ENCODE peak calls at places on chromosomes 13 and 19, in six cellular contexts. One of them, this sample, is unnamed.

GRCh38 chr13:98496966-98497365 is 79.9 kb downstream of the STK24 start:
- DNase-seq in AG10803: no peak
- DNase-seq in activated CD8-positive, alpha-beta T cell treated with anti-CD3 and anti-CD28 coated beads for 36 hours: no peak
- DNase-seq in thoracic aorta: no peak
- DNase-seq in tibial nerve: no peak
- DNase-seq in HFFc6: no peak
- DNase-seq in this sample: no peak

GRCh38 chr13:62061751-62062150 is 646.1 kb upstream of the PCDH20 start:
- DNase-seq in thoracic aorta: no peak
- DNase-seq in tibial nerve: no peak
- DNase-seq in activated CD8-positive, alpha-beta T cell treated with anti-CD3 and anti-CD28 coated beads for 36 hours: no peak
- DNase-seq in AG10803: no peak
- DNase-seq in HFFc6: no peak
- DNase-seq in this sample: no peak

GRCh38 chr13:59279024-59279423 is 884.7 kb downstream of the DIAPH3 start:
- DNase-seq in thoracic aorta: no peak
- DNase-seq in activated CD8-positive, alpha-beta T cell treated with anti-CD3 and anti-CD28 coated beads for 36 hours: no peak
- DNase-seq in HFFc6: no peak
- DNase-seq in AG10803: no peak
- DNase-seq in tibial nerve: no peak
- DNase-seq in this sample: no peak

GRCh38 chr19:35332817-35333216 is 3.8 kb downstream of the CD22 start:
- DNase-seq in tibial nerve: no peak
- DNase-seq in AG10803: no peak
- DNase-seq in activated CD8-positive, alpha-beta T cell treated with anti-CD3 and anti-CD28 coated beads for 36 hours: peak
- DNase-seq in HFFc6: no peak
- DNase-seq in thoracic aorta: no peak
- DNase-seq in this sample: peak

GRCh38 chr13:32811297-32811800 is 204.9 kb upstream of the KL start:
- DNase-seq in tibial nerve: no peak
- DNase-seq in AG10803: peak
- DNase-seq in HFFc6: peak
- DNase-seq in activated CD8-positive, alpha-beta T cell treated with anti-CD3 and anti-CD28 coated beads for 36 hours: peak
- DNase-seq in thoracic aorta: no peak
- DNase-seq in this sample: no peak

GRCh38 chr13:21297452-21297851 is 121.0 kb downstream of the MRPL57 start:
- DNase-seq in activated CD8-positive, alpha-beta T cell treated with anti-CD3 and anti-CD28 coated beads for 36 hours: no peak
- DNase-seq in tibial nerve: no peak
- DNase-seq in HFFc6: no peak
- DNase-seq in thoracic aorta: no peak
- DNase-seq in AG10803: peak
- DNase-seq in this sample: peak

GRCh38 chr13:71759506-71760225 is 107.3 kb downstream of the DACH1 start:
- DNase-seq in HFFc6: no peak
- DNase-seq in tibial nerve: no peak
- DNase-seq in activated CD8-positive, alpha-beta T cell treated with anti-CD3 and anti-CD28 coated beads for 36 hours: no peak
- DNase-seq in thoracic aorta: no peak
- DNase-seq in AG10803: no peak
- DNase-seq in this sample: no peak

GRCh38 chr13:50127017-50127725 is 111.9 kb downstream of the KCNRG start:
- DNase-seq in AG10803: peak
- DNase-seq in HFFc6: peak
- DNase-seq in activated CD8-positive, alpha-beta T cell treated with anti-CD3 and anti-CD28 coated beads for 36 hours: peak
- DNase-seq in thoracic aorta: no peak
- DNase-seq in tibial nerve: peak
- DNase-seq in this sample: no peak

GRCh38 chr13:32381539-32381938 is 46.4 kb downstream of the N4BP2L1 start:
- DNase-seq in activated CD8-positive, alpha-beta T cell treated with anti-CD3 and anti-CD28 coated beads for 36 hours: peak
- DNase-seq in thoracic aorta: no peak
- DNase-seq in AG10803: peak
- DNase-seq in tibial nerve: no peak
- DNase-seq in HFFc6: peak
- DNase-seq in this sample: no peak

GRCh38 chr13:25775986-25776385 is 275.8 kb downstream of the SHISA2 start:
- DNase-seq in HFFc6: no peak
- DNase-seq in AG10803: no peak
- DNase-seq in thoracic aorta: no peak
- DNase-seq in activated CD8-positive, alpha-beta T cell treated with anti-CD3 and anti-CD28 coated beads for 36 hours: no peak
- DNase-seq in tibial nerve: no peak
- DNase-seq in this sample: no peak

GRCh38 chr19:39406656-39407393 is at the start of gene ZFP36:
- DNase-seq in thoracic aorta: peak
- DNase-seq in AG10803: peak
- DNase-seq in activated CD8-positive, alpha-beta T cell treated with anti-CD3 and anti-CD28 coated beads for 36 hours: peak
- DNase-seq in tibial nerve: peak
- DNase-seq in HFFc6: peak
- DNase-seq in this sample: peak

GRCh38 chr19:42422576-42423461 is 4.4 kb downstream of the LIPE start:
- DNase-seq in HFFc6: no peak
- DNase-seq in tibial nerve: no peak
- DNase-seq in AG10803: no peak
- DNase-seq in activated CD8-positive, alpha-beta T cell treated with anti-CD3 and anti-CD28 coated beads for 36 hours: peak
- DNase-seq in thoracic aorta: no peak
- DNase-seq in this sample: peak

GRCh38 chr13:60583196-60583908 is 186.3 kb downstream of the TDRD3 start:
- DNase-seq in AG10803: peak
- DNase-seq in HFFc6: peak
- DNase-seq in tibial nerve: peak
- DNase-seq in activated CD8-positive, alpha-beta T cell treated with anti-CD3 and anti-CD28 coated beads for 36 hours: no peak
- DNase-seq in thoracic aorta: no peak
- DNase-seq in this sample: no peak
- TF ChIP-seq CTCF in AG10803: peak
- TF ChIP-seq CTCF in HFFc6: peak
- TF ChIP-seq CTCF in tibial nerve: no peak
- TF ChIP-seq CTCF in activated CD8-positive, alpha-beta T cell treated with anti-CD3 and anti-CD28 coated beads for 36 hours: no peak
- TF ChIP-seq CTCF in thoracic aorta: no peak
- TF ChIP-seq CTCF in this sample: no peak

DNA sequence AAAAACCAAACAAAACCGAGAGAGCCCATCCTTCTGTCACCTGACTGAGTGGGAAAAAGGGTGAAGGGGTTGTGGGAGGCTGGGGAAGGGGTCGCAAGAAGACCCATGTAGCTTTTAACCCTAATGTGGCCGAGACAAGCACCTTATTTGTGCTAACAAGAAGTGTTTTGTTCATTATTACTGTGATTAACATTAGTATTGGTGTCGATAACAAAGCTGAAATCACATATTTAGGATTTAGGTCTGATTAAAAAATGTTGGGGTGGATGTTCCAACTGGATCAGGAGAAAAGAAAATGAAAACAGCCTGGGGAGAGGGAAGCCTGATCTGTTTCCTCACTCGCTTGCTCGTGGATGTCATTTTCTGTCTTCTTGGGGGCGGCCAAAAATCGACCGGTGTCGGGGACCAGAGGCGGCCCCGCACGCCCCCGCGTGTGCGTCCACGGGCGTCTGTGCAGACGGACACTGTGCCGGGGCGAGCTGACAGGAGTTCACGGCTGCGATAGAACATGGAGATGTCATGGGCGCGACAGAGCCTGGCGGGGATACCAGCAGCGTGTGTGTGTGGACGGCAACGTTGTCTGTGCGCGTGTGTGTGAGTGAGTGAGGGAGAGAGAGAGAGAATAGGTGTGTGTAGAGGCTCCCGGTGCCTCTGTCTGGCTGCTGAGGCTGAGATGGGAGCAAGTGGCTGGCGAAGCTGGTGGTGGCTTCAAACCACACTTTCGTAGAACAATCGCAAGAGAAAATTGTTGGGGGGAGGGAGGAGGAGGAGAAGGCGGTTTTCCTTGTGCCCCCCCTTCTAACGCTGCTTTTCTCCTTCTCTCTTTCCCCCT is 29.1 kb downstream of the NFIX start:
- DNase-seq in tibial nerve: no peak
- DNase-seq in AG10803: peak
- DNase-seq in thoracic aorta: no peak
- DNase-seq in activated CD8-positive, alpha-beta T cell treated with anti-CD3 and anti-CD28 coated beads for 36 hours: no peak
- DNase-seq in HFFc6: peak
- DNase-seq in this sample: no peak
- TF ChIP-seq CTCF in tibial nerve: no peak
- TF ChIP-seq CTCF in AG10803: no peak
- TF ChIP-seq CTCF in thoracic aorta: no peak
- TF ChIP-seq CTCF in activated CD8-positive, alpha-beta T cell treated with anti-CD3 and anti-CD28 coated beads for 36 hours: no peak
- TF ChIP-seq CTCF in HFFc6: no peak
- TF ChIP-seq CTCF in this sample: no peak

DNA sequence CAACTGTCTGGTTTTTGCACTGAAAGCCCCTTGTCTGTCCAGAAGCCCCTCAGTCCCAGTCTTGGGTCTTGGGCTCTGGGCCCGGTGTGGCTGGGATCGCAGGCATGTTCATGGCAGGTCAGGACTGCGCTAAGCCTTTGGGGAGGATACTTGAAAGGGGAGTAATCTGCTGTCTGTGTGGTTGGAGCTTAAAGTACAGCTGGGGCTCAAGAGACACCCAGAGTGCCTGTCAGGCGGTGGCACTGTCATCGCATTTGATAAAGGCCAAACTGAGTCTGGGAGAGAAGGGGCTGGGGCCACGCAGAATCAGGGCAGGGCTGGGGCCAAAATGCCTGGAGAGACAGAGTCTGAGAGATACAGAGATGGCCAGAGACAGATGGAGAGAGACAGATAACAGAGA is 4.2 kb upstream of the CILP2 start:
- DNase-seq in thoracic aorta: no peak
- DNase-seq in HFFc6: no peak
- DNase-seq in tibial nerve: no peak
- DNase-seq in AG10803: no peak
- DNase-seq in activated CD8-positive, alpha-beta T cell treated with anti-CD3 and anti-CD28 coated beads for 36 hours: no peak
- DNase-seq in this sample: no peak
- TF ChIP-seq CTCF in thoracic aorta: no peak
- TF ChIP-seq CTCF in HFFc6: no peak
- TF ChIP-seq CTCF in tibial nerve: no peak
- TF ChIP-seq CTCF in AG10803: no peak
- TF ChIP-seq CTCF in activated CD8-positive, alpha-beta T cell treated with anti-CD3 and anti-CD28 coated beads for 36 hours: no peak
- TF ChIP-seq CTCF in this sample: no peak

DNA sequence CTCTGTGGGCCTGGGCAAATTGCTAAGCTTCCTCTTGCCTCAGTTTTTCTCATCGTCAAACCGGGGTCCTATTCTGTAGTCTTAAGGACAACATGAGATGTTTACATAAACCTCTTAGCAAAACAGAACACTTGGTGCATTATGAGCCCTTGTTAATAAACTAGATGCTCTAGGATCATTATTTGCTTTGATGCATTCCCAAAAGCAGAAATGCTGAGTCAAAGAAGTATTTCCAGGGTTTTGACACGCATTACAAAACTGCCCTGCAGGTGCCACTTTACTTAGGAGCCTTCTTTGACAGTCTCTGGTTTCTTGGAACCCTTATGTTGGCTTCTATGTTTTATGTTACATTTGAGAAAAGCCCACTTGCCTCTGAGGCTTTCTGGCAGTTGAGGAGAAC is 12.1 kb downstream of the AKAP11 start:
- DNase-seq in tibial nerve: no peak
- DNase-seq in AG10803: no peak
- DNase-seq in HFFc6: no peak
- DNase-seq in thoracic aorta: no peak
- DNase-seq in activated CD8-positive, alpha-beta T cell treated with anti-CD3 and anti-CD28 coated beads for 36 hours: no peak
- DNase-seq in this sample: no peak
- TF ChIP-seq CTCF in tibial nerve: no peak
- TF ChIP-seq CTCF in AG10803: no peak
- TF ChIP-seq CTCF in HFFc6: no peak
- TF ChIP-seq CTCF in thoracic aorta: no peak
- TF ChIP-seq CTCF in activated CD8-positive, alpha-beta T cell treated with anti-CD3 and anti-CD28 coated beads for 36 hours: no peak
- TF ChIP-seq CTCF in this sample: no peak

DNA sequence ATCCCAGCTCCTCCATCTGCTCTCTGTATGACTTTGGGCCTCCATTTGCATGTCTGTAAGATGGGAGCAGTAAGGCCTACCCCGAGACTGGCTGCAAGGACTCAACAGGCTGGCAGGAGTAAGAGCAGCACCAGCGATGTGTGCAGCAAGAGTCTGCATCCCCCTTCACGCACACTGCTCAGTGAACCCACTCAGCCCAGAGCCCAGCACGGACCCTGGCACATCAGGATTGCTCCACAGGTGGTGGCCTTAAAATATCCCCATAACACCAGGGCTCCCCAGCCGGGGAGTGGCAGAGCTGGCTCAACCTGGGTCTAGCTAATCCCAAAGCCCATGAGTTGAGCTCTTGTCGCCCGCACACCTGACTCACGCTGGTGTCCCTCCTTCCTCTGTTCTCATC is 23.4 kb downstream of the VRK3 start:
- DNase-seq in AG10803: no peak
- DNase-seq in thoracic aorta: no peak
- DNase-seq in tibial nerve: no peak
- DNase-seq in activated CD8-positive, alpha-beta T cell treated with anti-CD3 and anti-CD28 coated beads for 36 hours: no peak
- DNase-seq in HFFc6: no peak
- DNase-seq in this sample: no peak
- TF ChIP-seq CTCF in AG10803: no peak
- TF ChIP-seq CTCF in thoracic aorta: no peak
- TF ChIP-seq CTCF in tibial nerve: no peak
- TF ChIP-seq CTCF in activated CD8-positive, alpha-beta T cell treated with anti-CD3 and anti-CD28 coated beads for 36 hours: no peak
- TF ChIP-seq CTCF in HFFc6: no peak
- TF ChIP-seq CTCF in this sample: no peak

GRCh38 chr19:15035795-15036311 is 13.4 kb upstream of the CASP14 start:
- DNase-seq in HFFc6: no peak
- DNase-seq in thoracic aorta: no peak
- DNase-seq in AG10803: no peak
- DNase-seq in activated CD8-positive, alpha-beta T cell treated with anti-CD3 and anti-CD28 coated beads for 36 hours: no peak
- DNase-seq in tibial nerve: no peak
- DNase-seq in this sample: no peak

GRCh38 chr19:15042003-15042402 is 7.3 kb upstream of the CASP14 start:
- DNase-seq in activated CD8-positive, alpha-beta T cell treated with anti-CD3 and anti-CD28 coated beads for 36 hours: no peak
- DNase-seq in thoracic aorta: no peak
- DNase-seq in HFFc6: no peak
- DNase-seq in AG10803: no peak
- DNase-seq in tibial nerve: no peak
- DNase-seq in this sample: no peak

DNA sequence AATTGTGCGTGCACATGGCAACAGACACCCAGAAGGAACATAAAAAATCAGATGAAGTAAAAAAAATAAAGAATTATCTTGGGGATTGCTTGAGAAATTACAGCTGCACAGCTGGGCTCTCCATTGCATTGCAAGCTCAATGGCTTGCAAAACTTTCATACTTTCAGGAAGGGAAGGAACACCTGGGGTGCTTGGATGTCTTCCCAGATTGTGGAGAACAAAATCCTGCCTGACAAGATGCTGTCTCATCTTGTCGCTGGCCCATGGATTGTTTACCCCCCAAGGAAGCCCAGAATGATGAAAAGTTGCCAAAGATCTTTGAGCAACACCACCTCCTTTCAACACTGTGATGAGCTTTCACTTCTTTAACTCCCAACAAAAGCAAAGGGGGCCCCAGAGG is 11.0 kb upstream of the CASP14 start:
- DNase-seq in activated CD8-positive, alpha-beta T cell treated with anti-CD3 and anti-CD28 coated beads for 36 hours: no peak
- DNase-seq in thoracic aorta: no peak
- DNase-seq in tibial nerve: no peak
- DNase-seq in HFFc6: no peak
- DNase-seq in AG10803: peak
- DNase-seq in this sample: no peak
- TF ChIP-seq CTCF in activated CD8-positive, alpha-beta T cell treated with anti-CD3 and anti-CD28 coated beads for 36 hours: no peak
- TF ChIP-seq CTCF in thoracic aorta: no peak
- TF ChIP-seq CTCF in tibial nerve: no peak
- TF ChIP-seq CTCF in HFFc6: no peak
- TF ChIP-seq CTCF in AG10803: no peak
- TF ChIP-seq CTCF in this sample: no peak